ENCODE peak calls at places on chromosomes 6 and 20, in eight cellular contexts. One of them, this sample, is unnamed.

GRCh38 chr6:169008641-169009040 is 245.0 kb downstream of the THBS2 start:
- DNase-seq in kidney: no peak
- DNase-seq in A549: no peak
- DNase-seq in GM10248: no peak
- DNase-seq in psoas muscle: no peak
- DNase-seq in vagina: no peak
- DNase-seq in cardiac muscle cell: peak; percentile 34
- DNase-seq in BJ: no peak
- DNase-seq in this sample: no peak

GRCh38 chr20:4546786-4547185 is 174.9 kb upstream of the PRND start:
- DNase-seq in kidney: no peak
- DNase-seq in A549: peak; percentile 85
- DNase-seq in GM10248: no peak
- DNase-seq in psoas muscle: no peak
- DNase-seq in vagina: no peak
- DNase-seq in cardiac muscle cell: peak; percentile 65
- DNase-seq in BJ: peak; percentile 83
- DNase-seq in this sample: no peak

GRCh38 chr6:129186988-129187387 is 304.1 kb downstream of the LAMA2 start:
- DNase-seq in kidney: no peak
- DNase-seq in A549: no peak
- DNase-seq in GM10248: no peak
- DNase-seq in psoas muscle: no peak
- DNase-seq in vagina: no peak
- DNase-seq in cardiac muscle cell: peak; percentile 71
- DNase-seq in BJ: peak; percentile 71
- DNase-seq in this sample: peak; percentile 12

GRCh38 chr6:35498407-35499045 is 1.6 kb upstream of the TEAD3 start:
- DNase-seq in kidney: peak; percentile 45
- DNase-seq in A549: no peak
- DNase-seq in GM10248: no peak
- DNase-seq in psoas muscle: no peak
- DNase-seq in vagina: no peak
- DNase-seq in cardiac muscle cell: no peak
- DNase-seq in BJ: no peak
- DNase-seq in this sample: no peak

GRCh38 chr20:17896771-17897369 is 71.7 kb downstream of the SNX5 start:
- DNase-seq in kidney: no peak
- DNase-seq in A549: no peak
- DNase-seq in GM10248: no peak
- DNase-seq in psoas muscle: no peak
- DNase-seq in vagina: no peak
- DNase-seq in cardiac muscle cell: no peak
- DNase-seq in BJ: no peak
- DNase-seq in this sample: no peak

GRCh38 chr6:130447374-130447773 is 81.6 kb downstream of the TMEM200A start:
- DNase-seq in kidney: no peak
- DNase-seq in A549: no peak
- DNase-seq in GM10248: no peak
- DNase-seq in psoas muscle: no peak
- DNase-seq in vagina: no peak
- DNase-seq in cardiac muscle cell: no peak
- DNase-seq in BJ: no peak
- DNase-seq in this sample: no peak

GRCh38 chr6:75143186-75143585 is 62.7 kb downstream of the COL12A1 start:
- DNase-seq in kidney: no peak
- DNase-seq in A549: no peak
- DNase-seq in GM10248: no peak
- DNase-seq in psoas muscle: no peak
- DNase-seq in vagina: no peak
- DNase-seq in cardiac muscle cell: peak; percentile 71
- DNase-seq in BJ: peak; percentile 79
- DNase-seq in this sample: peak; percentile 73

GRCh38 chr20:55540486-55540885 is 464.8 kb downstream of the CBLN4 start:
- DNase-seq in kidney: no peak
- DNase-seq in A549: no peak
- DNase-seq in GM10248: no peak
- DNase-seq in psoas muscle: no peak
- DNase-seq in vagina: no peak
- DNase-seq in cardiac muscle cell: no peak
- DNase-seq in BJ: no peak
- DNase-seq in this sample: no peak

GRCh38 chr6:15358579-15359327 is 112.9 kb downstream of the JARID2 start:
- DNase-seq in kidney: no peak
- DNase-seq in A549: no peak
- DNase-seq in GM10248: no peak
- DNase-seq in psoas muscle: no peak
- DNase-seq in vagina: no peak
- DNase-seq in cardiac muscle cell: peak; percentile 60
- DNase-seq in BJ: no peak
- DNase-seq in this sample: no peak

GRCh38 chr6:127634178-127634577 is 57.2 kb downstream of the C6orf58 start:
- DNase-seq in kidney: no peak
- DNase-seq in A549: no peak
- DNase-seq in GM10248: no peak
- DNase-seq in psoas muscle: no peak
- DNase-seq in vagina: no peak
- DNase-seq in cardiac muscle cell: no peak
- DNase-seq in BJ: peak; percentile 12
- DNase-seq in this sample: no peak

GRCh38 chr6:38755874-38756273 is 40.8 kb downstream of the DNAH8 start:
- DNase-seq in kidney: no peak
- DNase-seq in A549: no peak
- DNase-seq in GM10248: no peak
- DNase-seq in psoas muscle: no peak
- DNase-seq in vagina: no peak
- DNase-seq in cardiac muscle cell: no peak
- DNase-seq in BJ: no peak
- DNase-seq in this sample: no peak

GRCh38 chr6:135972586-135972985 is 121.1 kb downstream of the PDE7B start:
- DNase-seq in kidney: no peak
- DNase-seq in A549: no peak
- DNase-seq in GM10248: no peak
- DNase-seq in psoas muscle: no peak
- DNase-seq in vagina: no peak
- DNase-seq in cardiac muscle cell: no peak
- DNase-seq in BJ: no peak
- DNase-seq in this sample: no peak

GRCh38 chr20:1489764-1490436 is 1.3 kb downstream of the SIRPB2 start:
- DNase-seq in kidney: no peak
- DNase-seq in A549: no peak
- DNase-seq in GM10248: no peak
- DNase-seq in psoas muscle: no peak
- DNase-seq in vagina: no peak
- DNase-seq in cardiac muscle cell: no peak
- DNase-seq in BJ: no peak
- DNase-seq in this sample: no peak

GRCh38 chr6:83062225-83062624 is 3.4 kb downstream of the UBE3D start:
- DNase-seq in kidney: no peak
- DNase-seq in A549: no peak
- DNase-seq in GM10248: no peak
- DNase-seq in psoas muscle: no peak
- DNase-seq in vagina: no peak
- DNase-seq in cardiac muscle cell: peak; percentile 17
- DNase-seq in BJ: no peak
- DNase-seq in this sample: no peak

DNA sequence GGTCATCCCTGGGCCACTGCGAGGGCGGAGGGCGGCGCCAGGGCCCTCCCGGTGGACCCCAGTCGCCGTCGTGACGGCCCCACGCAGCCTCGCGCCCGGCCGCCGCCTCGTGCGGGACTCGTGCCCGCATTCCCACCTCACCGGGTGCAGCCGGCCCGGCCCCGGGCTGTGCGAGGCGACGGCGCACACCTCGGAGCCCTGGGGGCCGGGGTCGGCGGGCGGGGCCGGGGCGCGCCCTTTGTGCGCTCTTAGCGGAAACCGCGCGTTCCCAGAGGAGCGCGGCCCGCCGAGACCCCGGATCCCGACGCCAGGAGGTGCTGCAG is 5.5 kb upstream of the DLL1 start:
- DNase-seq in kidney: no peak
- DNase-seq in A549: no peak
- DNase-seq in GM10248: no peak
- DNase-seq in psoas muscle: no peak
- DNase-seq in vagina: no peak
- DNase-seq in cardiac muscle cell: no peak
- DNase-seq in BJ: no peak
- DNase-seq in this sample: no peak
- TF ChIP-seq CTCF in kidney: no peak
- TF ChIP-seq CTCF in A549: no peak
- TF ChIP-seq CTCF in GM10248: no peak
- TF ChIP-seq CTCF in psoas muscle: no peak
- TF ChIP-seq CTCF in vagina: no peak
- TF ChIP-seq CTCF in cardiac muscle cell: no peak
- TF ChIP-seq CTCF in BJ: no peak
- TF ChIP-seq CTCF in this sample: no peak

GRCh38 chr6:18823782-18824386 is 436.7 kb downstream of the RNF144B start:
- DNase-seq in kidney: no peak
- DNase-seq in A549: peak; percentile 72
- DNase-seq in GM10248: no peak
- DNase-seq in psoas muscle: no peak
- DNase-seq in vagina: no peak
- DNase-seq in cardiac muscle cell: peak; percentile 11
- DNase-seq in BJ: no peak
- DNase-seq in this sample: no peak

DNA sequence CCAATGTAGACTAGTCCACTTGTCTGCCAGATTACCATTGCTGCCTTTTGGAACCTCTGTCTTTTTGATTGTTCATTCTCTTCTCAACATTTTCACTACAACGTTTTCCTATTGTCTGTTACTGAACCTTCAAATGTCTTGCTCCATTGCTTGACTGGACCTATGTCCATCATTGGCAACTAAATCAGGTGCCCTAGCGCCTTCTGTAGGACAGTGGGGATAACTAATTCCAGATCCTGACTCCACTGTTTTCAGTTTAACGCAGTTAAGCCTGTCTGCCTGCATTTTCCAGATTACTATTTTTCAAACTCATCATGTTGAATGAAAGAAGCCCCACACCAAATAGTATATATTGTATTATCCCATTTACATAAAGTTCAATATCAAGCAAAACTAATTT is 433.6 kb downstream of the RNF144B start:
- DNase-seq in kidney: no peak
- DNase-seq in A549: no peak
- DNase-seq in GM10248: no peak
- DNase-seq in psoas muscle: no peak
- DNase-seq in vagina: no peak
- DNase-seq in cardiac muscle cell: no peak
- DNase-seq in BJ: no peak
- DNase-seq in this sample: no peak
- TF ChIP-seq CTCF in kidney: no peak
- TF ChIP-seq CTCF in A549: no peak
- TF ChIP-seq CTCF in GM10248: no peak
- TF ChIP-seq CTCF in psoas muscle: no peak
- TF ChIP-seq CTCF in vagina: no peak
- TF ChIP-seq CTCF in cardiac muscle cell: no peak
- TF ChIP-seq CTCF in BJ: no peak
- TF ChIP-seq CTCF in this sample: no peak

DNA sequence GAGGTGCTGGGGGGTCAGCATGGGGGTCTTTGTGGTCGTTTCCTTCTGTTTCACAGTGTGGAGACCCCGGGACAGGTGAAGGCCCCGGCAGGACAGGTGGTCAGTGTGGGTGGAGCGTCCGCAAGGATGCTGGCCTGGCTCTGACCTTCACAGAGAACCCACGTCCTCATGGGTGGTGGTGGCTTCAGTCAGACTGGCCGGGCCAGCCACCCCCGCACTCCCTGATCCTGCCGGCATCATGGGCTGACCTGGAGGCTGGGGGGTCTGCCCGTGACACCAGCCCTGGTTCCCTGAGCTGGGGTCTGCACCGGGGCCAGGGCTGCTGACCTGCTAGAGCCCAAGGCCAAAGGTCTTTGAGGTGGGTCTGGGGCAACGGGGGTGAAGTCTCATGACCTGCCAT is 41.9 kb downstream of the CDH4 start:
- DNase-seq in kidney: no peak
- DNase-seq in A549: no peak
- DNase-seq in GM10248: no peak
- DNase-seq in psoas muscle: no peak
- DNase-seq in vagina: no peak
- DNase-seq in cardiac muscle cell: no peak
- DNase-seq in BJ: no peak
- DNase-seq in this sample: no peak
- TF ChIP-seq CTCF in kidney: no peak
- TF ChIP-seq CTCF in A549: no peak
- TF ChIP-seq CTCF in GM10248: no peak
- TF ChIP-seq CTCF in psoas muscle: no peak
- TF ChIP-seq CTCF in vagina: no peak
- TF ChIP-seq CTCF in cardiac muscle cell: no peak
- TF ChIP-seq CTCF in BJ: no peak
- TF ChIP-seq CTCF in this sample: no peak

GRCh38 chr20:36361406-36361805 is 55.3 kb downstream of the DLGAP4 start:
- DNase-seq in kidney: no peak
- DNase-seq in A549: no peak
- DNase-seq in GM10248: no peak
- DNase-seq in psoas muscle: no peak
- DNase-seq in vagina: no peak
- DNase-seq in cardiac muscle cell: no peak
- DNase-seq in BJ: no peak
- DNase-seq in this sample: no peak
- TF ChIP-seq CTCF in kidney: no peak
- TF ChIP-seq CTCF in A549: no peak
- TF ChIP-seq CTCF in GM10248: no peak
- TF ChIP-seq CTCF in psoas muscle: no peak
- TF ChIP-seq CTCF in vagina: no peak
- TF ChIP-seq CTCF in cardiac muscle cell: no peak
- TF ChIP-seq CTCF in BJ: no peak
- TF ChIP-seq CTCF in this sample: no peak

This sample was measured in AG09319.